ENCODE peak calls at places on chromosomes 2 and 18, in eight cellular contexts. B is T-helper 1 cell, U is PC-3, Y is smooth muscle cell of the brain vasculature, C is activated T-cell treated with anti-CD3 and anti-CD28 coated beads for 24 hours, X is HTR-8/SVneo, W is MV-4-11, K is bronchial epithelial cell. L is an unnamed sample.

GRCh38 chr2:149860276-149860921 is 272.8 kb upstream of the MMADHC start:
- DNase-seq in B (no peak), U (peak), Y (peak), C (no peak), X (no peak), W (peak), K (no peak), L (no peak)

GRCh38 chr18:78521136-78521535 is 458.5 kb upstream of the SALL3 start:
- DNase-seq in B (no peak), U (no peak), Y (no peak), C (no peak), X (no peak), W (no peak), K (no peak), L (no peak)

GRCh38 chr18:62566199-62566598 is 43.4 kb downstream of the ZCCHC2 start:
- DNase-seq in B (no peak), U (peak), Y (no peak), C (no peak), X (peak), W (peak), K (no peak), L (peak)

GRCh38 chr18:5180254-5180653 is 16.8 kb downstream of the AKAIN1 start:
- DNase-seq in B (no peak), U (no peak), Y (no peak), C (no peak), X (no peak), W (no peak), K (no peak), L (no peak)

GRCh38 chr2:237154050-237154638 is 68.5 kb downstream of the COPS8 start:
- DNase-seq in B (peak), U (peak), Y (no peak), C (peak), X (peak), W (peak), K (peak), L (no peak)

GRCh38 chr2:239691720-239692119 is 290.9 kb upstream of the HDAC4 start:
- DNase-seq in B (no peak), U (no peak), Y (no peak), C (no peak), X (no peak), W (no peak), K (no peak), L (no peak)

GRCh38 chr2:20167356-20167755 is 57.6 kb downstream of the SDC1 start:
- DNase-seq in B (no peak), U (no peak), Y (no peak), C (no peak), X (peak), W (no peak), K (no peak), L (no peak)

GRCh38 chr18:59196161-59196560 is 23.8 kb upstream of the GRP start:
- DNase-seq in B (no peak), U (no peak), Y (no peak), C (no peak), X (no peak), W (no peak), K (no peak), L (no peak)

GRCh38 chr2:71932027-71932779 is 215.5 kb downstream of the CYP26B1 start:
- DNase-seq in B (no peak), U (no peak), Y (no peak), C (no peak), X (no peak), W (no peak), K (no peak), L (no peak)

GRCh38 chr2:108377815-108378630 is at the start of gene SULT1C4:
- DNase-seq in B (no peak), U (no peak), Y (peak), C (no peak), X (no peak), W (no peak), K (no peak), L (no peak)

GRCh38 chr2:46943881-46944798 is 28.5 kb upstream of the MCFD2 start:
- DNase-seq in B (peak), U (no peak), Y (no peak), C (peak), X (no peak), W (no peak), K (no peak), L (no peak)

GRCh38 chr2:112092286-112093041 is 37.4 kb downstream of the TMEM87B start:
- DNase-seq in B (no peak), U (peak), Y (peak), C (no peak), X (peak), W (no peak), K (peak), L (no peak)

GRCh38 chr18:5057348-5058012 is 139.6 kb downstream of the AKAIN1 start:
- DNase-seq in B (peak), U (peak), Y (no peak), C (peak), X (peak), W (peak), K (peak), L (peak)